ENCODE peak calls at places on chromosomes 7 and 10, in six cellular contexts. R is adrenal gland, Z is fibroblast of mammary gland, G is fibroblast of the aortic adventitia, B is psoas muscle, V is AG10803. N is an unnamed sample.

GRCh38 chr7:4668510-4668847 is 13.6 kb upstream of the FOXK1 start:
- DNase-seq in R (no peak), Z (no peak), G (no peak), B (no peak), V (no peak), N (no peak)

GRCh38 chr7:34622182-34622581 is 35.8 kb upstream of the NPSR1 start:
- DNase-seq in R (no peak), Z (no peak), G (no peak), B (no peak), V (no peak), N (no peak)

GRCh38 chr10:72328045-72328828 is 26.5 kb downstream of the DNAJB12 start:
- DNase-seq in R (peak), Z (peak), G (peak), B (peak), V (peak), N (peak)

GRCh38 chr10:24561453-24561852 is 162.2 kb downstream of the ARHGAP21 start:
- DNase-seq in R (no peak), Z (peak), G (no peak), B (no peak), V (peak), N (peak)

GRCh38 chr10:64733980-64734379 is 1212.8 kb downstream of the REEP3 start:
- DNase-seq in R (no peak), Z (no peak), G (no peak), B (no peak), V (no peak), N (peak)

GRCh38 chr10:78890506-78890905 is 178.3 kb upstream of the ZMIZ1 start:
- DNase-seq in R (no peak), Z (no peak), G (no peak), B (no peak), V (no peak), N (no peak)

GRCh38 chr7:100711369-100711768 is 5.4 kb downstream of the POP7 start:
- DNase-seq in R (no peak), Z (no peak), G (no peak), B (no peak), V (no peak), N (no peak)

GRCh38 chr10:16967866-16968721 is 150.9 kb upstream of the RSU1 start:
- DNase-seq in R (no peak), Z (peak), G (peak), B (peak), V (peak), N (peak)

GRCh38 chr10:124017729-124018128 is 75.7 kb downstream of the CHST15 start:
- DNase-seq in R (no peak), Z (no peak), G (no peak), B (no peak), V (no peak), N (no peak)

GRCh38 chr10:42876476-42876875 is 93.9 kb downstream of the BMS1 start:
- DNase-seq in R (no peak), Z (no peak), G (no peak), B (no peak), V (no peak), N (no peak)

GRCh38 chr7:26958834-26959233 is 94.4 kb upstream of the SKAP2 start:
- DNase-seq in R (peak), Z (peak), G (peak), B (no peak), V (peak), N (peak)

GRCh38 chr7:16978358-16979244 is 96.8 kb upstream of the AGR3 start:
- DNase-seq in R (no peak), Z (peak), G (peak), B (no peak), V (peak), N (peak)

GRCh38 chr10:22631646-22632278 is 82.6 kb downstream of the PIP4K2A start:
- DNase-seq in R (no peak), Z (peak), G (peak), B (no peak), V (peak), N (peak)

GRCh38 chr10:120415709-120416330 is 41.2 kb upstream of the PLPP4 start:
- DNase-seq in R (no peak), Z (peak), G (peak), B (no peak), V (peak), N (peak)

GRCh38 chr10:93383562-93383981 is 98.6 kb downstream of the MYOF start:
- DNase-seq in R (no peak), Z (peak), G (peak), B (peak), V (peak), N (peak)

GRCh38 chr7:158301221-158301620 is 286.4 kb downstream of the PTPRN2 start:
- DNase-seq in R (no peak), Z (no peak), G (no peak), B (no peak), V (no peak), N (no peak)

GRCh38 chr10:132133005-132133404 is 53.7 kb upstream of the DPYSL4 start:
- DNase-seq in R (no peak), Z (no peak), G (no peak), B (peak), V (no peak), N (no peak)

GRCh38 chr7:89593125-89593524 is 561.1 kb upstream of the STEAP1 start:
- DNase-seq in R (no peak), Z (no peak), G (no peak), B (no peak), V (no peak), N (no peak)

GRCh38 chr10:132712291-132712690 is 73.7 kb downstream of the NKX6-2 start:
- DNase-seq in R (no peak), Z (no peak), G (no peak), B (no peak), V (no peak), N (no peak)

GRCh38 chr10:63798599-63799498 is 277.6 kb downstream of the REEP3 start:
- DNase-seq in R (peak), Z (peak), G (peak), B (peak), V (peak), N (peak)

GRCh38 chr10:28137907-28138880 is 139.3 kb upstream of the ODAD2 start:
- DNase-seq in R (no peak), Z (peak), G (no peak), B (no peak), V (peak), N (peak)

GRCh38 chr10:73899401-73899780 is 11.5 kb upstream of the PLAU start:
- DNase-seq in R (no peak), Z (peak), G (peak), B (no peak), V (peak), N (peak)

GRCh38 chr7:40799493-40800406 is 664.9 kb downstream of the SUGCT start:
- DNase-seq in R (no peak), Z (no peak), G (no peak), B (no peak), V (no peak), N (no peak)

GRCh38 chr10:127832456-127832855 is 60.3 kb downstream of the CLRN3 start:
- DNase-seq in R (no peak), Z (no peak), G (no peak), B (no peak), V (no peak), N (peak)

GRCh38 chr10:123909866-123910265 is 18.3 kb upstream of the CPXM2 start:
- DNase-seq in R (no peak), Z (no peak), G (no peak), B (no peak), V (no peak), N (no peak)

GRCh38 chr10:88880287-88881094 is 446 bp downstream of the STAMBPL1 start:
- DNase-seq in R (peak), Z (peak), G (peak), B (peak), V (peak), N (peak)
- TF ChIP-seq CTCF in R (peak), Z (no peak), G (peak), B (peak), V (no peak), N (peak)

GRCh38 chr10:125265579-125265955 is 105.2 kb upstream of the CTBP2 start:
- DNase-seq in R (no peak), Z (no peak), G (no peak), B (no peak), V (peak), N (no peak)
- H3K4me3 ChIP-seq in R (no peak), Z (no peak), G (no peak), B (no peak), V (no peak), N (no peak)

GRCh38 chr7:103093429-103093828 is 18.5 kb downstream of the ARMC10 start:
- DNase-seq in R (no peak), Z (no peak), G (no peak), B (no peak), V (no peak), N (no peak)

DNA sequence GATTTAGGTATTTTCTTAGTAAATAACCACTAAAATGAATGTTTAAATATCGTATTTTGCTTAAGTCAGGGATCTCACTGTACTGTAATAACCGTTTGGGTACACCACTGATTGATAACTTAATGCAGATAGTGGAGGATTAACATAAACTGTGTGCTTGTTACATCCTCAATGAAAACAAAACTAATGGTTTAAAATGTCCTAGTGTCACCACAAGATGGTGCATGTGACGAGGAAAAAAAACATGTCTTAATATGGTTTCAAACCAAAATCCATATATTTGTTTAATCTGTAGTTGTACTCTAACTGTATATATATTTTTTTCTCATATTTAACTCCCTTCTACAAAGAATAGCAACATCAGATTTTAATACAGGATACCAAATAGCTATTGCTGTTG is 19.2 kb downstream of the ARMC10 start:
- DNase-seq in R (no peak), Z (peak), G (peak), B (no peak), V (no peak), N (peak)
- TF ChIP-seq CTCF in R (no peak), Z (peak), G (no peak), B (no peak), V (no peak), N (no peak)

GRCh38 chr7:1567893-1568292 is 1.9 kb downstream of the PSMG3 start:
- DNase-seq in R (no peak), Z (peak), G (peak), B (no peak), V (peak), N (peak)

GRCh38 chr7:1566687-1567081 is 3.1 kb downstream of the PSMG3 start:
- DNase-seq in R (no peak), Z (no peak), G (no peak), B (no peak), V (no peak), N (no peak)

GRCh38 chr7:1569016-1569415 is 816 bp downstream of the PSMG3 start:
- DNase-seq in R (no peak), Z (peak), G (peak), B (no peak), V (peak), N (peak)

GRCh38 chr7:1569440-1569832 is 396 bp downstream of the PSMG3 start:
- DNase-seq in R (no peak), Z (no peak), G (no peak), B (no peak), V (no peak), N (no peak)

DNA sequence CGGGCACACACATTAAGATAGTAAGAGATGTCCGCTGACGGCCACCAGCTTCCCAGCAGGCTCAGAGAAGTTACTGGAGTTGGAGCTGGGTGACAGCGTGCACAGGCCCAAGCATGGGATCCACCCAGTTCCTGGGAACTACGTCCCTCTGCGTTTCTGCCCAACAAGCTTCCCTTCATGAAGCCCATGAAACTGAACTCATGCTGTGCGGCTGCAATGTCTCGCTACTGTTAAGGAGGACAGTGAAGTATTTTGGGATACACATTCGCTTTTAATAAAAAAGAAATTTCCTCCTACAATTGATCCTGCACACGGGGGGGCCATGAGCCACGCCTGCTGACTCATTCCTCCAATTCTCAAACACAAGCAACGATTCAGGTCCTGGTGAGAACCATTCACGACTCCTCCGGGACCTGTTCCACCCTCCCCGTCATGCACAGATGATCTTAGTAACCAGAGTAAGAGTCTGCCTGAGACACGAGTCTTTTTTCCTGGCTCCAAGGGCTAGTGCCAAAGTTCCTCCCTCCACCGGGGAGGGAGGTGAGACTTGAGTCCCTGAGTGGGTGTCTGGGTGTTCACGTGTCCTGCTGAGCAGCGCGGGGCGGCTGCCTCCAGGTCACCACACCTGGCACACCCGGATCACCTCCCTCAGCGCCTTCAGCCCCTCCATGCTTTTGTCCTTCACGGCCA is 2.6 kb downstream of the PSMG3 start:
- DNase-seq in R (no peak), Z (peak), G (peak), B (no peak), V (peak), N (peak)
- H3K4me3 ChIP-seq in R (no peak), Z (peak), G (no peak), B (no peak), V (peak), N (no peak)

GRCh38 chr7:140176271-140176701 is 497 bp downstream of the KDM7A start:
- DNase-seq in R (no peak), Z (no peak), G (no peak), B (peak), V (no peak), N (no peak)

GRCh38 chr7:140179339-140179738 is 2.6 kb upstream of the KDM7A start:
- DNase-seq in R (no peak), Z (no peak), G (no peak), B (no peak), V (no peak), N (no peak)

GRCh38 chr7:140174217-140174616 is 2.6 kb downstream of the KDM7A start:
- DNase-seq in R (no peak), Z (no peak), G (no peak), B (no peak), V (no peak), N (no peak)

GRCh38 chr7:140176811-140177702 is at the start of gene KDM7A:
- DNase-seq in R (peak), Z (peak), G (peak), B (peak), V (peak), N (peak)

GRCh38 chr7:140175221-140176218 is 1.3 kb downstream of the KDM7A start:
- DNase-seq in R (peak), Z (peak), G (peak), B (peak), V (peak), N (peak)
- TF ChIP-seq CTCF in R (peak), Z (peak), G (peak), B (peak), V (peak), N (peak)

GRCh38 chr7:143896667-143897066 is 5.3 kb downstream of the TCAF1 start:
- DNase-seq in R (no peak), Z (no peak), G (no peak), B (no peak), V (no peak), N (no peak)

GRCh38 chr7:143901710-143902587 is at the start of gene TCAF1:
- DNase-seq in R (peak), Z (peak), G (peak), B (peak), V (peak), N (peak)

GRCh38 chr7:143901360-143901709 is 641 bp downstream of the TCAF1 start:
- DNase-seq in R (peak), Z (peak), G (peak), B (peak), V (peak), N (peak)

GRCh38 chr7:143900230-143900766 is 1.7 kb downstream of the TCAF1 start:
- DNase-seq in R (peak), Z (peak), G (no peak), B (peak), V (no peak), N (peak)

DNA sequence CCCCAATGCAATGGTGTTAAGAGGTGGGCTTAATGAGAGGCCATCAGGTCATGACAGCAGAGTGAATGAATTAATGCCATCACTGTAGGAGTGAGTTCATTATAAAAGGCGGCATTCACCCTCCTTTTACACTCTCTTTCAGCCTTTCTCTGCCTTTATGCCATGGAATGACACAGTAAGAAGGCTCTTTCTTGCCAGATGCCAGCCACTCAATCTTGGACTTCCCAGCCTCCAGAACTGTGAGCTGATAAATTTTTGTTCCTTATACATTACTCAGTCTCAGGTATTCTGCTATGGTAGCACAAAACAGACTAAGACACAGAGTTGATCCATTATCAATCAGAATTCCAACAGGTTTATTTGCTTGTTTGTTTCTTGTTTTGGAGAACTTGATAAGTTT is 3.2 kb downstream of the TCAF1 start:
- DNase-seq in R (no peak), Z (no peak), G (no peak), B (no peak), V (no peak), N (no peak)
- H3K4me3 ChIP-seq in R (no peak), Z (no peak), G (no peak), B (no peak), V (no peak), N (no peak)

DNA sequence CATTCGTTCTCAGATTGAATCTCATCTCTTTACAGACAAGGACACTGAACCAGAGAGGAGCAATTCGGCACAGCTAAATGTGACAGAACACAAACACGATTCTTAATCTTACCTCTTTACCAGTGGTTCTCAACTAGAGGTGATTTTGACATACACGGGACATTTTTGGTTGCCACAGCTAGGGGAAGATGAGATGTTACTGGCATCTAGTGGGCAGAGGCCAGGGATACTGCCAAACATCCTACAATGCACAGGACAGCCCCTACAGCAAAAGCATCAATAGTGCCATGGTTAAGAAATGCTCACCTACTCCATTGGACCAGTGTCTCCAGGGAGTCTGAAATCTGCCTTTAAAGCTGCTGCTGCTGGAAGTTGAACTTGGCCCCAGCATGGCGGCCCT is 27.3 kb downstream of the PDE1C start:
- DNase-seq in R (no peak), Z (no peak), G (no peak), B (no peak), V (no peak), N (no peak)
- TF ChIP-seq CTCF in R (no peak), Z (no peak), G (no peak), B (no peak), V (no peak), N (no peak)

N was measured in choroid plexus epithelial cell.